ENCODE peak calls at places on chromosomes 13 and 19, in five cellular contexts. M is left ventricle myocardium inferior, A is psoas muscle, J is NB4, L is cardiac fibroblast. I is an unnamed sample.

GRCh38 chr13:60584976-60585375 is 188.0 kb downstream of the TDRD3 start:
- DNase-seq in M (no peak), A (no peak), J (peak), L (peak), I (no peak)

GRCh38 chr19:15297416-15298224 is 34.7 kb downstream of the BRD4 start:
- DNase-seq in M (no peak), L (peak), J (no peak), A (no peak), I (no peak)

GRCh38 chr19:29878973-29879654 is 62.9 kb upstream of the URI1 start:
- DNase-seq in L (peak), J (peak), M (no peak), A (peak), I (no peak)

GRCh38 chr13:41512441-41512840 is 55.1 kb downstream of the RGCC start:
- DNase-seq in L (no peak), M (no peak), A (no peak), J (no peak), I (no peak)

GRCh38 chr19:7582446-7582845 is 13.2 kb upstream of the CAMSAP3 start:
- DNase-seq in A (no peak), L (no peak), J (no peak), M (no peak), I (no peak)

GRCh38 chr13:50244913-50245574 is 229.8 kb downstream of the KCNRG start:
- DNase-seq in J (peak), L (peak), M (no peak), A (no peak), I (peak)

GRCh38 chr13:53501387-53501786 is 472.8 kb downstream of the OLFM4 start:
- DNase-seq in J (no peak), L (no peak), M (no peak), A (no peak), I (no peak)

GRCh38 chr19:19171821-19172532 is 1.9 kb upstream of the MEF2B start:
- DNase-seq in L (peak), A (peak), J (peak), M (no peak), I (peak)

GRCh38 chr13:42038661-42039456 is 9.6 kb upstream of the DGKH start:
- DNase-seq in L (no peak), M (no peak), A (no peak), J (no peak), I (no peak)

GRCh38 chr13:73837147-73837546 is 297.1 kb downstream of the KLF12 start:
- DNase-seq in J (no peak), A (no peak), M (no peak), L (no peak), I (no peak)

GRCh38 chr13:100954430-100955361 is 280.1 kb upstream of the TMTC4 start:
- DNase-seq in J (no peak), L (no peak), A (no peak), M (no peak), I (no peak)

GRCh38 chr19:55136399-55137102 is 12.5 kb downstream of the TNNT1 start:
- DNase-seq in M (no peak), A (peak), J (no peak), L (no peak), I (no peak)

GRCh38 chr13:104534847-104535246 is 1468.6 kb upstream of the SLC10A2 start:
- DNase-seq in J (peak), L (no peak), A (no peak), M (no peak), I (no peak)

GRCh38 chr13:43564941-43565340 is 221.8 kb downstream of the ENOX1 start:
- DNase-seq in J (no peak), L (no peak), M (no peak), A (no peak), I (no peak)

GRCh38 chr19:16070366-16070990 is 5.8 kb upstream of the TPM4 start:
- DNase-seq in M (peak), L (no peak), J (peak), A (peak), I (no peak)

GRCh38 chr19:51986309-51987291 is at the start of gene ZNF350:
- DNase-seq in A (peak), L (peak), M (peak), J (peak), I (peak)

GRCh38 chr13:57982782-57983181 is 351.2 kb downstream of the PCDH17 start:
- DNase-seq in J (no peak), L (no peak), M (no peak), A (no peak), I (no peak)

GRCh38 chr13:57557979-57558529 is 73.5 kb upstream of the PCDH17 start:
- DNase-seq in J (peak), A (no peak), M (no peak), L (no peak), I (no peak)

GRCh38 chr13:44865722-44866484 is 123.4 kb downstream of the NUFIP1 start:
- DNase-seq in A (no peak), L (no peak), J (no peak), M (no peak), I (no peak)

DNA sequence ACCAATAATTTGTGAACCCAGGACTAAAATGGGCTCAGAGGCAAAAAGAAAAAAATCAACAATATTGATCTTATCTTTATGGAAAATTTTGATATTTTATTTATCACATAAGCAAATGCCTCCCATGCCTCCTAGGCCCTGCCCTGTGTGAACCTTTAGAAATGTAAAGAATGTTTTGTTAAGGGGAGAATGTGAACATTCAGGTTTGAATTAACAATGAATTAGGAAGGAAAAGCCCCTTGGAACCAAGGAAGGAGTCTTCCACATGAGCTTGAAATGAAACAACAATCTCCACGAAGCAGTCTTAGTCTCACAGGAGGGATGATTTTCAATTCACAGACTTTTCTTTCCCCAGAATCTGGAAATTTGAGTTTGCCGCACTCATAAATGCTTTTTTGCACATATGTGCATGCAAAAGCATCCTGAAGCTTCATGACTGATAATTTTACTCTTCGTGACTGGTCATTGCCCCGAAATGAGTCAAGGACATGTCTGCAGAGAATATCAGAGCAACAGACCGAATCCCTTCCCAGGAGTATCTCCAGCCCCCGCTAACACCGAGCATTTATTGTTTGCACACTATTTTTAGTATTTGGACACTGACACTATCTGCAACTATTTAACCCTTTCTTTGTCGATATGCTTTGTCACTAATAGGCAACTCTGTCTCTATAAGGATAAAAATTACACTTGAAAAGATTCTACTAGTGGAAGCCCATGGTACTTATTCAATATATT is 135.2 kb downstream of the DCT start:
- DNase-seq in A (no peak), L (peak), J (no peak), M (no peak), I (no peak)
- H3K4me3 ChIP-seq in A (no peak), L (no peak), J (no peak), M (no peak), I (no peak)

GRCh38 chr19:46840157-46840942 is 10.3 kb downstream of the AP2S1 start:
- DNase-seq in J (peak), L (peak), M (no peak), A (peak), I (no peak)

GRCh38 chr19:46841458-46842083 is 9.1 kb downstream of the AP2S1 start:
- DNase-seq in A (peak), L (peak), M (peak), J (no peak), I (no peak)

GRCh38 chr19:46842791-46843190 is 7.9 kb downstream of the AP2S1 start:
- DNase-seq in A (no peak), M (no peak), L (no peak), J (no peak), I (no peak)

GRCh38 chr19:46838160-46838559 is 12.5 kb downstream of the AP2S1 start:
- DNase-seq in J (no peak), L (no peak), M (no peak), A (no peak), I (no peak)

DNA sequence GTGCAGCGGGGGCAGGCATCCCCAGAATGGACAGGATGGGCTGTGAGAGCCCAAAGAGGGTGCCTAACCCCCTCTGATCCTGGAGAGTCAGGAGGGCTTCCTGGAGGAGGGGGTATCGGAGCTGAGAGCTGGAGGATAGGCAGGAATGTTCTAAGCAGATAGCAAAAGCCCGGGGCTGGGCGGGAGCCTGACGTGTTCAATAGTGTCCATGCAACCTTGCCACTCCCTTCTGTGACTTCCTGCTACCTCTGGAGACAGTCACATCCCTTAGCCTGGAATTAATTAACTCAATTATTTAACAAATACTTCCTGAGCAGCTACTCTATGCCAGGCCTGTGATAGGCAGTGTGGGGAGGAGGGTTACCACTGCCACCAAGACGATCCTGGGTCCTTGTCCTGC is 10.9 kb downstream of the AP2S1 start:
- DNase-seq in J (no peak), M (no peak), L (no peak), A (no peak), I (no peak)
- H3K4me3 ChIP-seq in J (no peak), M (no peak), L (no peak), A (no peak), I (no peak)

DNA sequence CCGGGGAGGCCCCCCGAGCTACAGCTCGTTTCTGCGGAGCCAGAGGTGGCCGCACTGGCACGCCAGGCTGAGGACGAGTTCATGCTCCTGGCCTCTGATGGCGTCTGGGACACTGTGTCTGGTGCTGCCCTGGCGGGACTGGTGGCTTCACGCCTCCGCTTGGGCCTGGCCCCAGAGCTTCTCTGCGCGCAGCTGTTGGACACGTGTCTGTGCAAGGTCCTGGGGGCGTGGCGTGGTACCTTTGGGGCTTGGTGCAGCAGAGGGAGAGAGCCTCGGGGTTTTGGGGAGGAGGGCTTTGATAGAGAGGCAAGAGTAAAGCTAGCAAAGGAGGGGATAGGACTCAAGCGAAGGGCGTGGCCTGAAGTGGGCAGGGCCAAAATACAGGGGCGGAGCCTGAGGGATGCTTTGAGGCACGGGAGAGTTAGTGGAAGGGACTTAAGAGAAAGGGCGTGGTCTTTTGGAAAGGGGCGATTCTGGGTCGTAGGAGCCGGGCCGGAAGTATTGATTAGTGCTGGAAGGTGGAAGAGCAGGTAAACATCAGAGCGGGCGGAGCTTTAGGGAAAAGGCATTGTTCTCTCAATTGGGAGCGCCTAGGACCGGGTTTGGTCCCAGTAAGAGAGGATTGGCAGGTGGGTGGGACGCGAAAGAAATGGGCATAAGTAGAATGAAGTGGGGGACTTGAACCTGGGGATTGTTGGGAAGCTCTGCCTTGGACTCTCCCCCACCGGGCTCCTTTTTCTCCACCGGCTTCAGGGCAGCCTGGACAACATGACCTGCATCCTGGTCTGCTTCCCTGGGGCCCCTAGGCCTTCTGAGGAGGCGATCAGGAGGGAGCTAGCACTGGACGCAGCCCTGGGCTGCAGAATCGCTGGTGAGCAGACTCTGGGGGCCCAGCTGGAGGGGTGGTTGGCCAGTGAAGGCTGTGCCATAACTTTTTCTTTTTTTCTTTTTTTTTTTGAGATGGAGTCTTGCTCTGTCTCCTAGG is 1.2 kb downstream of the PPM1N start:
- DNase-seq in L (peak), A (peak), M (no peak), J (peak), I (no peak)
- H3K4me3 ChIP-seq in L (no peak), A (peak), M (peak), J (no peak), I (peak)

GRCh38 chr19:6088677-6089063 is 21.6 kb downstream of the RFX2 start:
- DNase-seq in M (no peak), L (no peak), J (peak), A (no peak), I (no peak)

GRCh38 chr19:6095760-6096159 is 14.5 kb downstream of the RFX2 start:
- DNase-seq in J (no peak), A (no peak), M (no peak), L (no peak), I (no peak)

GRCh38 chr19:6092329-6093286 is 17.7 kb downstream of the RFX2 start:
- DNase-seq in J (peak), L (peak), M (peak), A (peak), I (no peak)

GRCh38 chr19:6090634-6091033 is 19.7 kb downstream of the RFX2 start:
- DNase-seq in A (no peak), L (no peak), J (no peak), M (no peak), I (no peak)

GRCh38 chr19:6091771-6092291 is 18.5 kb downstream of the RFX2 start:
- DNase-seq in A (no peak), J (no peak), L (no peak), M (no peak), I (no peak)
- H3K4me3 ChIP-seq in A (peak), J (peak), L (no peak), M (peak), I (peak)

DNA sequence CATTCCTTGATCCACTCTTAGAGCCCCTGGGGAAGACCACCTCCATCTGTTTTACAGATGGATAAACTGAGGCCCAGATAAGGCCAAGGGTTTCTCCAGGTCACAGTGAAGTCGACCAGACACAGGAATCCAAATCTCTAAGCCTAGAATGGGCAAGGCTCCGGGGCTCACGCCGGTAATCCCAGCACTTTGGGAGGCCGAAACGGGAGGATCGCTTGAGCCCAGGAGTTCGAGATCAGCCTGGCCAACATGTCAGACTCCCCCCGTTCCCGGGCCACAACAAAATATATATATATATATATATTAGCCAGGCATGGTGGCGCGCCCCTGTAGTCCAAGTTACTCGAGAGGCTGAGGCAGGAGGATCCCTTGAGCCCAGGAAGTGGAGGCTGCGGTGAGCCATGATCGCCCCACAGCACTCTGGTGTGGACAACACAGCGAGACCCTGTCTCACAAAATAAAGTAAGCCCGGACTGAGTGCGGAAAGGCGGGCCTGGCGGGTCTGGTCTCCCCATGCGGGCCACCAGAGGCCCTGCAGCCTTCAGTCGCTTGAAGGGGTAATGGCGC is 615 bp upstream of the RPL13A start:
- DNase-seq in L (no peak), A (no peak), J (no peak), M (no peak), I (no peak)
- H3K4me3 ChIP-seq in L (no peak), A (peak), J (no peak), M (peak), I (no peak)

GRCh38 chr13:98374750-98375149 is 197.7 kb upstream of the RNF113B start:
- DNase-seq in A (no peak), M (no peak), J (no peak), L (no peak), I (no peak)
- H3K4me3 ChIP-seq in A (no peak), M (no peak), J (no peak), L (no peak), I (no peak)

DNA sequence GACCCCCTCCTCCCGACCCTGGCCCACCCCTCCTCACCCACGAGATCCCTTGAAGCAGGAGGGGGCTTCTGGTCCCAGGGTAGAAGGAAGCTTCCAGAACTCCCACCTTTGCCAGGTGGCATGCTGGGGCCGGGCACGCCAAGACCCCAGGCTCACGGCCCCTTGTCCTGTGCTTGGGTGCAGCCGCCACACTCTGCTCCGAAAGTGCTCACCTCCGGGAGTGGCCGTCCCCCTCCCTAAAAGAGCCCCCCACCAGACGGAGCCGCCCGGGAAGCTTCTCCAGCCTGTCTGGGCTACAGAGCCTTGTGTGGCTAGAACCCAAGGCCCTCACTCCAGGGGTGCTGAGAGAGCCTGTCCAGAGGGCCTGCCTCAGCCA is 1.8 kb upstream of the EFNA2 start:
- DNase-seq in L (no peak), A (no peak), J (no peak), M (no peak), I (no peak)
- H3K4me3 ChIP-seq in L (no peak), A (no peak), J (no peak), M (no peak), I (no peak)

DNA sequence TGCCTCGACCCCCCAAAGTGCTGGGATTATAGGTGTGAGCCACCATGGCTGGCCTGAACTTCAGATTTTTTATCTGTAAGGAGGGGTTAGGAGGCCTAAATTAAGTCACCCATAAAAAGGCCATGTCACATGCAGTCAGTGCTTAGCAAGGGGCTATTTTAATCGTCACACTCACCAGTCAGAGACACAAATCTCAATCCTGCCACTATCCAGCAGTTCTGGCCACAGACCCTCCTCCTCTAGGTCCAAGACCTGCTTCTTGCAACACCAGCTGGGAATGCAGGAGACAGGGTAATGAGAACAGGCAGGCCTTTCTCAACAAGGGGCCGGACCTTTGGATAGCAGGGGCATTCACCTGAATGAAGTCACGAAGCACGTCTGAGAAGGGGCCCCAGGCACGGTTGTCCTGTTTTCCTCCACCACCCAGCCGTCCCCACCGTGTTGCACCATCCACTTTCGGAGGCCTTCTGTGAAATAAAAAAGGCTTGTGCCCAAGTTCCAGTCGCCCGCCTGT is 1.4 kb downstream of the FBXO27 start:
- DNase-seq in L (no peak), M (no peak), J (no peak), A (no peak), I (no peak)
- H3K4me3 ChIP-seq in L (peak), M (peak), J (no peak), A (peak), I (peak)

DNA sequence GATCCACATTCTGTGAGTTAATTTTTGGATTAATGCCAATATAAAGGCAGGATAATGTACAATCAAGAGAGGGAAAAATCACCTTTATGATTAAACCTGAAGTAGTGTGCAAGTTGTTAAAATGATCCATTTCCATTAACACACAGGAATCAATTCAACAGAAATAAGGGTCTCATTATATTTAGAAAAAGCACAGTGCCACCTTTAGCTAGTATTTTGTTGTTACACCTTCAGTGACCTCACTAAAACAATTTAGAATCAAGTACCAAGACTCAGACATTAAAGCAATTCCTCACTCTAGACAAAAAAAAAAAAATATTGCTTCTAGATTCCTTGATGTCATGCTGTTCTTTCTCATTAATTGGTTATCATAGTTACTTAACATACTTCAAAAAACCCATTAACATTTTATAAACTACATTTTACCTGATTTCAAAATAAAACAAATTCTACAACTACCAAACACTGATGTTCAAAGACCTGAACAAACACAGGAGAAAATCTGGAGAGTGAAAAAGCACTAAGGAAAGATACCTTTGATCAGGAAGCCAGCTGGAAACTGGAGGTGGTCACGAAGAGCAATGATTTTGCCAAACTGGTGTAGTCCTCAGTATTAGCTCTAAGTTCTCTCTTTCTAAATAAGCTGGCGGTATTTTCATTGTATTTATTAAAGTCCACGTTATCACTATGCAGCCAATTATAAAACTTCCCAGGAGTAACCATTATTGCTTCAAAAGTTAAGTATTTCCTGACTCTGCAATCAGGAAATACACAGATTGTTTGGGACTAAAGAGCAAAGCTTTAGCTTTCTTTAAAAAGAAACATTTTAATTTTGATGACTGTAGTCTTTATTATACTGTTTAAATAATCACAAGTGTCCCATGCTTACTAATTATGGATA is 115.3 kb downstream of the TBC1D4 start:
- DNase-seq in M (no peak), A (no peak), J (no peak), L (peak), I (no peak)
- H3K4me3 ChIP-seq in M (peak), A (peak), J (no peak), L (no peak), I (no peak)